ENCODE peak calls at places on chromosomes 6 and 20, in seven cellular contexts. One of them, this sample, is unnamed.

GRCh38 chr6:8539446-8539845 is 104.1 kb upstream of the SLC35B3 start:
- DNase-seq in AG08395: peak; percentile 2
- DNase-seq in NCI-H1417: no peak
- DNase-seq in H7: peak; percentile 19
- DNase-seq in GM03348: peak; percentile 5
- DNase-seq in cardiac fibroblast: no peak
- DNase-seq in NCI-H226: peak; percentile 7
- DNase-seq in this sample: peak; percentile 20

GRCh38 chr6:42104095-42104806 is 38.2 kb downstream of the C6orf132 start:
- DNase-seq in AG08395: peak; percentile 43
- DNase-seq in NCI-H1417: no peak
- DNase-seq in H7: peak; percentile 94
- DNase-seq in GM03348: no peak
- DNase-seq in cardiac fibroblast: peak; percentile 82
- DNase-seq in NCI-H226: no peak
- DNase-seq in this sample: no peak

GRCh38 chr20:22465622-22466446 is 118.5 kb downstream of the FOXA2 start:
- DNase-seq in AG08395: no peak
- DNase-seq in NCI-H1417: no peak
- DNase-seq in H7: no peak
- DNase-seq in GM03348: no peak
- DNase-seq in cardiac fibroblast: no peak
- DNase-seq in NCI-H226: peak; percentile 3
- DNase-seq in this sample: no peak

GRCh38 chr20:4087923-4088322 is 72.6 kb upstream of the RNF24 start:
- DNase-seq in AG08395: no peak
- DNase-seq in NCI-H1417: no peak
- DNase-seq in H7: no peak
- DNase-seq in GM03348: no peak
- DNase-seq in cardiac fibroblast: no peak
- DNase-seq in NCI-H226: peak; percentile 39
- DNase-seq in this sample: no peak

GRCh38 chr6:140546640-140547039 is 1172.2 kb upstream of the CITED2 start:
- DNase-seq in AG08395: peak; percentile 34
- DNase-seq in NCI-H1417: no peak
- DNase-seq in H7: no peak
- DNase-seq in GM03348: peak; percentile 8
- DNase-seq in cardiac fibroblast: no peak
- DNase-seq in NCI-H226: no peak
- DNase-seq in this sample: no peak

GRCh38 chr6:34743625-34744293 is 13.5 kb upstream of the SNRPC start:
- DNase-seq in AG08395: no peak
- DNase-seq in NCI-H1417: no peak
- DNase-seq in H7: no peak
- DNase-seq in GM03348: no peak
- DNase-seq in cardiac fibroblast: no peak
- DNase-seq in NCI-H226: no peak
- DNase-seq in this sample: no peak

GRCh38 chr20:5183731-5184474 is 57.1 kb downstream of the CDS2 start:
- DNase-seq in AG08395: no peak
- DNase-seq in NCI-H1417: no peak
- DNase-seq in H7: no peak
- DNase-seq in GM03348: no peak
- DNase-seq in cardiac fibroblast: no peak
- DNase-seq in NCI-H226: no peak
- DNase-seq in this sample: no peak

GRCh38 chr6:104710543-104711335 is 149.0 kb downstream of the HACE1 start:
- DNase-seq in AG08395: no peak
- DNase-seq in NCI-H1417: no peak
- DNase-seq in H7: no peak
- DNase-seq in GM03348: no peak
- DNase-seq in cardiac fibroblast: no peak
- DNase-seq in NCI-H226: no peak
- DNase-seq in this sample: no peak

GRCh38 chr6:156279306-156279969 is 497.7 kb upstream of the ARID1B start:
- DNase-seq in AG08395: no peak
- DNase-seq in NCI-H1417: peak; percentile 59
- DNase-seq in H7: no peak
- DNase-seq in GM03348: no peak
- DNase-seq in cardiac fibroblast: no peak
- DNase-seq in NCI-H226: no peak
- DNase-seq in this sample: no peak

GRCh38 chr6:35500782-35501181 is 3.9 kb upstream of the TEAD3 start:
- DNase-seq in AG08395: peak; percentile 39
- DNase-seq in NCI-H1417: no peak
- DNase-seq in H7: no peak
- DNase-seq in GM03348: no peak
- DNase-seq in cardiac fibroblast: no peak
- DNase-seq in NCI-H226: no peak
- DNase-seq in this sample: peak; percentile 29

GRCh38 chr6:90369024-90369519 is 72.4 kb upstream of the BACH2 start:
- DNase-seq in AG08395: peak; percentile 95
- DNase-seq in NCI-H1417: no peak
- DNase-seq in H7: peak; percentile 36
- DNase-seq in GM03348: peak; percentile 89
- DNase-seq in cardiac fibroblast: peak; percentile 99
- DNase-seq in NCI-H226: peak; percentile 99
- DNase-seq in this sample: no peak

GRCh38 chr6:111242452-111242851 is 155.1 kb downstream of the SLC16A10 start:
- DNase-seq in AG08395: no peak
- DNase-seq in NCI-H1417: no peak
- DNase-seq in H7: no peak
- DNase-seq in GM03348: no peak
- DNase-seq in cardiac fibroblast: no peak
- DNase-seq in NCI-H226: peak; percentile 64
- DNase-seq in this sample: no peak

GRCh38 chr6:118735320-118735719 is 83.9 kb upstream of the CEP85L start:
- DNase-seq in AG08395: no peak
- DNase-seq in NCI-H1417: no peak
- DNase-seq in H7: peak; percentile 82
- DNase-seq in GM03348: no peak
- DNase-seq in cardiac fibroblast: peak; percentile 23
- DNase-seq in NCI-H226: no peak
- DNase-seq in this sample: no peak

GRCh38 chr20:40449974-40450616 is 238.9 kb downstream of the MAFB start:
- DNase-seq in AG08395: no peak
- DNase-seq in NCI-H1417: no peak
- DNase-seq in H7: no peak
- DNase-seq in GM03348: no peak
- DNase-seq in cardiac fibroblast: no peak
- DNase-seq in NCI-H226: no peak
- DNase-seq in this sample: no peak

GRCh38 chr6:53335224-53335994 is 13.3 kb downstream of the ELOVL5 start:
- DNase-seq in AG08395: no peak
- DNase-seq in NCI-H1417: peak; percentile 10
- DNase-seq in H7: no peak
- DNase-seq in GM03348: no peak
- DNase-seq in cardiac fibroblast: no peak
- DNase-seq in NCI-H226: no peak
- DNase-seq in this sample: no peak

GRCh38 chr6:24600903-24601302 is 45.1 kb downstream of the KIAA0319 start:
- DNase-seq in AG08395: no peak
- DNase-seq in NCI-H1417: no peak
- DNase-seq in H7: peak; percentile 75
- DNase-seq in GM03348: no peak
- DNase-seq in cardiac fibroblast: no peak
- DNase-seq in NCI-H226: no peak
- DNase-seq in this sample: no peak

GRCh38 chr6:28634758-28635546 is 109.3 kb downstream of the GPX5 start:
- DNase-seq in AG08395: peak; percentile 11
- DNase-seq in NCI-H1417: peak; percentile 21
- DNase-seq in H7: peak; percentile 75
- DNase-seq in GM03348: peak; percentile 13
- DNase-seq in cardiac fibroblast: peak; percentile 20
- DNase-seq in NCI-H226: no peak
- DNase-seq in this sample: no peak

GRCh38 chr20:34491932-34492509 is 24.2 kb upstream of the DYNLRB1 start:
- DNase-seq in AG08395: no peak
- DNase-seq in NCI-H1417: no peak
- DNase-seq in H7: no peak
- DNase-seq in GM03348: no peak
- DNase-seq in cardiac fibroblast: no peak
- DNase-seq in NCI-H226: no peak
- DNase-seq in this sample: no peak

GRCh38 chr20:33865761-33866160 is 54.6 kb downstream of the CHMP4B start:
- DNase-seq in AG08395: no peak
- DNase-seq in NCI-H1417: no peak
- DNase-seq in H7: no peak
- DNase-seq in GM03348: no peak
- DNase-seq in cardiac fibroblast: no peak
- DNase-seq in NCI-H226: no peak
- DNase-seq in this sample: no peak

GRCh38 chr20:19995220-19995863 is 21.8 kb upstream of the NAA20 start:
- DNase-seq in AG08395: peak; percentile 64
- DNase-seq in NCI-H1417: peak; percentile 45
- DNase-seq in H7: peak; percentile 51
- DNase-seq in GM03348: peak; percentile 62
- DNase-seq in cardiac fibroblast: peak; percentile 78
- DNase-seq in NCI-H226: no peak
- DNase-seq in this sample: peak; percentile 77

GRCh38 chr6:85436408-85436807 is 13.5 kb upstream of the NT5E start:
- DNase-seq in AG08395: peak; percentile 33
- DNase-seq in NCI-H1417: no peak
- DNase-seq in H7: no peak
- DNase-seq in GM03348: no peak
- DNase-seq in cardiac fibroblast: peak; percentile 74
- DNase-seq in NCI-H226: no peak
- DNase-seq in this sample: no peak

GRCh38 chr20:61166324-61166723 is 85.7 kb upstream of the CDH4 start:
- DNase-seq in AG08395: peak; percentile 27
- DNase-seq in NCI-H1417: no peak
- DNase-seq in H7: no peak
- DNase-seq in GM03348: peak; percentile 65
- DNase-seq in cardiac fibroblast: no peak
- DNase-seq in NCI-H226: peak; percentile 23
- DNase-seq in this sample: no peak

GRCh38 chr20:50561379-50562078 is 51.3 kb downstream of the PTPN1 start:
- DNase-seq in AG08395: peak; percentile 94
- DNase-seq in NCI-H1417: no peak
- DNase-seq in H7: no peak
- DNase-seq in GM03348: peak; percentile 90
- DNase-seq in cardiac fibroblast: peak; percentile 93
- DNase-seq in NCI-H226: peak; percentile 95
- DNase-seq in this sample: peak; percentile 47

GRCh38 chr6:39102024-39102820 is 12.8 kb downstream of the SAYSD1 start:
- DNase-seq in AG08395: peak; percentile 16
- DNase-seq in NCI-H1417: no peak
- DNase-seq in H7: peak; percentile 80
- DNase-seq in GM03348: peak; percentile 66
- DNase-seq in cardiac fibroblast: peak; percentile 84
- DNase-seq in NCI-H226: no peak
- DNase-seq in this sample: peak; percentile 84

GRCh38 chr20:39433461-39433860 is 471.3 kb downstream of the DHX35 start:
- DNase-seq in AG08395: no peak
- DNase-seq in NCI-H1417: no peak
- DNase-seq in H7: no peak
- DNase-seq in GM03348: no peak
- DNase-seq in cardiac fibroblast: no peak
- DNase-seq in NCI-H226: no peak
- DNase-seq in this sample: no peak

GRCh38 chr6:36427781-36428345 is 14.8 kb downstream of the PXT1 start:
- DNase-seq in AG08395: no peak
- DNase-seq in NCI-H1417: no peak
- DNase-seq in H7: no peak
- DNase-seq in GM03348: peak; percentile 34
- DNase-seq in cardiac fibroblast: peak; percentile 53
- DNase-seq in NCI-H226: peak; percentile 91
- DNase-seq in this sample: no peak

GRCh38 chr6:36929607-36930006 is 24.9 kb upstream of the PI16 start:
- DNase-seq in AG08395: peak; percentile 38
- DNase-seq in NCI-H1417: no peak
- DNase-seq in H7: no peak
- DNase-seq in GM03348: peak; percentile 63
- DNase-seq in cardiac fibroblast: peak; percentile 73
- DNase-seq in NCI-H226: no peak
- DNase-seq in this sample: peak; percentile 17

GRCh38 chr6:129936329-129937165 is 75.4 kb upstream of the TMEM244 start:
- DNase-seq in AG08395: peak; percentile 32
- DNase-seq in NCI-H1417: peak; percentile 26
- DNase-seq in H7: no peak
- DNase-seq in GM03348: peak; percentile 33
- DNase-seq in cardiac fibroblast: peak; percentile 73
- DNase-seq in NCI-H226: peak; percentile 59
- DNase-seq in this sample: peak; percentile 76

GRCh38 chr6:42820509-42821340 is 38.9 kb downstream of the BICRAL start:
- DNase-seq in AG08395: peak; percentile 53
- DNase-seq in NCI-H1417: no peak
- DNase-seq in H7: peak; percentile 74
- DNase-seq in GM03348: peak; percentile 54
- DNase-seq in cardiac fibroblast: peak; percentile 36
- DNase-seq in NCI-H226: no peak
- DNase-seq in this sample: no peak

GRCh38 chr6:88365230-88365629 is 199.1 kb upstream of the CNR1 start:
- DNase-seq in AG08395: no peak
- DNase-seq in NCI-H1417: no peak
- DNase-seq in H7: no peak
- DNase-seq in GM03348: no peak
- DNase-seq in cardiac fibroblast: no peak
- DNase-seq in NCI-H226: no peak
- DNase-seq in this sample: no peak

GRCh38 chr6:161271343-161272019 is 2.4 kb downstream of the AGPAT4 start:
- DNase-seq in AG08395: no peak
- DNase-seq in NCI-H1417: no peak
- DNase-seq in H7: no peak
- DNase-seq in GM03348: no peak
- DNase-seq in cardiac fibroblast: no peak
- DNase-seq in NCI-H226: no peak
- DNase-seq in this sample: no peak

GRCh38 chr6:153130515-153131036 is 506 bp downstream of the RGS17 start:
- DNase-seq in AG08395: peak; percentile 14
- DNase-seq in NCI-H1417: no peak
- DNase-seq in H7: no peak
- DNase-seq in GM03348: peak; percentile 49
- DNase-seq in cardiac fibroblast: no peak
- DNase-seq in NCI-H226: no peak
- DNase-seq in this sample: no peak

GRCh38 chr6:167930300-167930699 is 67.2 kb upstream of the KIF25 start:
- DNase-seq in AG08395: peak; percentile 15
- DNase-seq in NCI-H1417: no peak
- DNase-seq in H7: no peak
- DNase-seq in GM03348: peak; percentile 14
- DNase-seq in cardiac fibroblast: peak; percentile 28
- DNase-seq in NCI-H226: peak; percentile 87
- DNase-seq in this sample: no peak

GRCh38 chr6:36752886-36753506 is 55.4 kb downstream of the RAB44 start:
- DNase-seq in AG08395: no peak
- DNase-seq in NCI-H1417: no peak
- DNase-seq in H7: no peak
- DNase-seq in GM03348: no peak
- DNase-seq in cardiac fibroblast: no peak
- DNase-seq in NCI-H226: no peak
- DNase-seq in this sample: no peak

GRCh38 chr20:50930139-50931047 is 844 bp downstream of the ADNP start:
- DNase-seq in AG08395: no peak
- DNase-seq in NCI-H1417: peak; percentile 61
- DNase-seq in H7: peak; percentile 38
- DNase-seq in GM03348: no peak
- DNase-seq in cardiac fibroblast: no peak
- DNase-seq in NCI-H226: peak; percentile 4
- DNase-seq in this sample: peak; percentile 24

GRCh38 chr6:121823437-121823851 is 388.0 kb downstream of the GJA1 start:
- DNase-seq in AG08395: peak; percentile 24
- DNase-seq in NCI-H1417: no peak
- DNase-seq in H7: peak; percentile 11
- DNase-seq in GM03348: peak; percentile 17
- DNase-seq in cardiac fibroblast: peak; percentile 65
- DNase-seq in NCI-H226: peak; percentile 78
- DNase-seq in this sample: no peak

GRCh38 chr6:25007269-25007699 is 71.5 kb upstream of the RIPOR2 start:
- DNase-seq in AG08395: no peak
- DNase-seq in NCI-H1417: no peak
- DNase-seq in H7: no peak
- DNase-seq in GM03348: no peak
- DNase-seq in cardiac fibroblast: no peak
- DNase-seq in NCI-H226: no peak
- DNase-seq in this sample: no peak

GRCh38 chr20:62045118-62045517 is 20.6 kb downstream of the TAF4 start:
- DNase-seq in AG08395: no peak
- DNase-seq in NCI-H1417: no peak
- DNase-seq in H7: peak; percentile 39
- DNase-seq in GM03348: no peak
- DNase-seq in cardiac fibroblast: no peak
- DNase-seq in NCI-H226: no peak
- DNase-seq in this sample: no peak

This sample was measured in NCI-H526.